ENCODE peak calls at places on chromosome X, in six cellular contexts. One of them, this sample, is unnamed. For H3K4me1, the result is how much of the 10 kb centered on the place peaks cover.

GRCh38 chrX:136525738-136526606 is 6.0 kb upstream of the VGLL1 start:
- DNase-seq in neuronal stem cell: no peak
- DNase-seq in H9: no peak
- DNase-seq in IMR-90: peak
- DNase-seq in mesenchymal stem cell: peak
- DNase-seq in H1: no peak
- DNase-seq in this sample: no peak

GRCh38 chrX:22800360-22800759 is 199.4 kb upstream of the DDX53 start:
- DNase-seq in neuronal stem cell: no peak
- DNase-seq in H9: no peak
- DNase-seq in IMR-90: peak
- DNase-seq in mesenchymal stem cell: peak
- DNase-seq in H1: no peak
- DNase-seq in this sample: peak

GRCh38 chrX:110699109-110699508 is 96.5 kb downstream of the CHRDL1 start:
- DNase-seq in neuronal stem cell: no peak
- DNase-seq in H9: no peak
- DNase-seq in IMR-90: no peak
- DNase-seq in mesenchymal stem cell: peak
- DNase-seq in H1: no peak
- DNase-seq in this sample: no peak

GRCh38 chrX:53266914-53267313 is 14.5 kb downstream of the IQSEC2 start:
- DNase-seq in neuronal stem cell: no peak
- DNase-seq in H9: no peak
- DNase-seq in IMR-90: no peak
- DNase-seq in mesenchymal stem cell: no peak
- DNase-seq in H1: no peak
- DNase-seq in this sample: no peak

GRCh38 chrX:136954930-136955329 is 74.4 kb upstream of the RBMX start:
- DNase-seq in neuronal stem cell: no peak
- DNase-seq in H9: no peak
- DNase-seq in IMR-90: peak
- DNase-seq in mesenchymal stem cell: peak
- DNase-seq in H1: no peak
- DNase-seq in this sample: peak

GRCh38 chrX:54447461-54447860 is 7.3 kb downstream of the TSR2 start:
- DNase-seq in neuronal stem cell: no peak
- DNase-seq in H9: peak
- DNase-seq in IMR-90: no peak
- DNase-seq in mesenchymal stem cell: peak
- DNase-seq in H1: no peak
- DNase-seq in this sample: peak

GRCh38 chrX:51182545-51182944 is 150.1 kb upstream of the NUDT10 start:
- DNase-seq in neuronal stem cell: no peak
- DNase-seq in H9: peak
- DNase-seq in IMR-90: no peak
- DNase-seq in mesenchymal stem cell: no peak
- DNase-seq in H1: no peak
- DNase-seq in this sample: peak

GRCh38 chrX:118974088-118974907 is at the start of gene LONRF3:
- DNase-seq in neuronal stem cell: no peak
- DNase-seq in H9: no peak
- DNase-seq in IMR-90: peak
- DNase-seq in mesenchymal stem cell: peak
- DNase-seq in H1: no peak
- DNase-seq in this sample: no peak

GRCh38 chrX:110417128-110417527 is 58.5 kb downstream of the RTL9 start:
- DNase-seq in neuronal stem cell: no peak
- DNase-seq in H9: no peak
- DNase-seq in IMR-90: no peak
- DNase-seq in mesenchymal stem cell: no peak
- DNase-seq in H1: no peak
- DNase-seq in this sample: no peak

GRCh38 chrX:122625239-122625638 is 558.8 kb upstream of the GRIA3 start:
- DNase-seq in neuronal stem cell: no peak
- DNase-seq in H9: no peak
- DNase-seq in IMR-90: no peak
- DNase-seq in mesenchymal stem cell: no peak
- DNase-seq in H1: no peak
- DNase-seq in this sample: no peak

GRCh38 chrX:7074135-7074907 is 73.2 kb upstream of the STS start:
- DNase-seq in neuronal stem cell: no peak
- DNase-seq in H9: no peak
- DNase-seq in IMR-90: no peak
- DNase-seq in mesenchymal stem cell: peak
- DNase-seq in H1: no peak
- DNase-seq in this sample: no peak

GRCh38 chrX:109384569-109385174 is 97.2 kb downstream of the GUCY2F start:
- DNase-seq in neuronal stem cell: peak
- DNase-seq in H9: no peak
- DNase-seq in IMR-90: peak
- DNase-seq in mesenchymal stem cell: peak
- DNase-seq in H1: no peak
- DNase-seq in this sample: peak

GRCh38 chrX:40471965-40472648 is 108.7 kb upstream of the ATP6AP2 start:
- DNase-seq in neuronal stem cell: no peak
- DNase-seq in H9: peak
- DNase-seq in IMR-90: peak
- DNase-seq in mesenchymal stem cell: peak
- DNase-seq in H1: no peak
- DNase-seq in this sample: peak

GRCh38 chrX:19602866-19603620 is 87.7 kb upstream of the MAP3K15 start:
- DNase-seq in neuronal stem cell: no peak
- DNase-seq in H9: no peak
- DNase-seq in IMR-90: peak
- DNase-seq in mesenchymal stem cell: peak
- DNase-seq in H1: no peak
- DNase-seq in this sample: peak

GRCh38 chrX:38987135-38987780 is 186.0 kb downstream of the MID1IP1 start:
- DNase-seq in neuronal stem cell: no peak
- DNase-seq in H9: no peak
- DNase-seq in IMR-90: peak
- DNase-seq in mesenchymal stem cell: no peak
- DNase-seq in H1: no peak
- DNase-seq in this sample: no peak
- H2BK15ac ChIP-seq in neuronal stem cell: no peak
- H2BK15ac ChIP-seq in H9: no peak
- H2BK15ac ChIP-seq in IMR-90: no peak
- H2BK15ac ChIP-seq in mesenchymal stem cell: no peak
- H2BK15ac ChIP-seq in H1: no peak
- H2BK15ac ChIP-seq in this sample: no peak

DNA sequence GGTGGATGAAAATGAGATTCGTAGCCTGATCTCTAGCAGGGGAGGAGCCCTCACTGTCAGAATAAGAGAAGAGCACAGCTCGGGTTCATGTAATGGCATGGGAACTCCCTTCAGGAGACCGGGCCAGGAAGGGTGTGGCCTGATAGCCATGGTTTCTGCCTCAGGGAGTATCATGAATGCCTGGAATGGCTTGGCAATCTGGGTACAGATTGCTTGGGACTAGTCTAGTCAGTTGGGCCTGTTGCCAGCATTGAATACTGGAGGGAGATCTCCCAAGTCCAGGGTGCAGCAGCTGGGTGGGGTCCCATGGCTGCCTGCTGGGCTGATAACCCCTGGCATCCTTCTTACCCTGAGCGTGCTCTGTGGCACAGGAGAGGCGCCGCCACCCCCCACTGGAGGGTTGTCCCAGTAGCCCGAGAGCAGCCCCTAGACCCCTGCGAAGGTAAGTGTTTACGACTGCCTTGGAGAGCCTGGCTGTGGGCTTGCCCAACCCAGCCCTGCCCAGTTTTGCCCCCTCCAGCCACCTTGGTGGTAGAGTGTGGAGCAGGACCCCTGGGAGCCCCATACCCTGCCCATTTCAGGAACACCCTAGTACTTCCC is 298.8 kb downstream of the TEX13A start:
- DNase-seq in neuronal stem cell: no peak
- DNase-seq in H9: no peak
- DNase-seq in IMR-90: no peak
- DNase-seq in mesenchymal stem cell: no peak
- DNase-seq in H1: no peak
- DNase-seq in this sample: peak
- H3K4me1 ChIP-seq in neuronal stem cell: under half
- H3K4me1 ChIP-seq in H9: under half
- H3K4me1 ChIP-seq in IMR-90: under half
- H3K4me1 ChIP-seq in mesenchymal stem cell: under half
- H3K4me1 ChIP-seq in H1: under half
- H3K4me1 ChIP-seq in this sample: under half

DNA sequence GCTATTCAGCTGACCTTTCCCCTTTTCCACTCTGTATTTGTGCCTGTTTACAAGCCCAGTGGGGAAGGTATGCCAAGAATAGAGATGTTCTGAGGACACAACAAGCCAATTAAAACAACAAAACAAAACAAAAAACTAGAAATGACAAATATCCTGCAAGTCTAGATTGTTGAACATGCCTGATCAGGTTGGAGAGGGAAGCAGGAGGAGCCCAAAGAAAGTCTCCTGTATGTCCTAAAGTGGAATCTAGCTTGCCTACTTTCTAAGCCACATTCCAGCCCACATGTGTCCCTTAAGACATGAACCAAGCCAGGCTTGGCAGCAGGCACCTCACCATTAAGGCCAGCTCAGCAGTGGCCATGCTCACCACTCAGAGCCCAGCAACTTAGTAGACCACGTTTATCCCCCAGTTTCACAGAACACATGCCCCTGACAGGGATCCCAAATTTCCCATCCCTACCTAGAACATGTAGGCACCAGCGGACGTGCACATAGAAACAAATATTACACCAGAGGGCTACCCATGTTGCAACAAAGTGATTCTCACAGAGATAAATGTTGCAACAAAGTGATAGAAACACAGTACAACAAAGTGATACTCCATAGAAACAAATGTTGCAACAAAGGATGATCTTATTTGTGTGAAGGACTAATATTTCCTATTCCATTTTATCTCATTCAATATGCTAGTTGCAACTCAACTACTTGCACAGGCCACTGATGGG is 48.3 kb downstream of the CD99L2 start:
- DNase-seq in neuronal stem cell: no peak
- DNase-seq in H9: no peak
- DNase-seq in IMR-90: no peak
- DNase-seq in mesenchymal stem cell: no peak
- DNase-seq in H1: no peak
- DNase-seq in this sample: no peak
- H2BK15ac ChIP-seq in neuronal stem cell: no peak
- H2BK15ac ChIP-seq in H9: no peak
- H2BK15ac ChIP-seq in IMR-90: no peak
- H2BK15ac ChIP-seq in mesenchymal stem cell: no peak
- H2BK15ac ChIP-seq in H1: no peak
- H2BK15ac ChIP-seq in this sample: no peak

DNA sequence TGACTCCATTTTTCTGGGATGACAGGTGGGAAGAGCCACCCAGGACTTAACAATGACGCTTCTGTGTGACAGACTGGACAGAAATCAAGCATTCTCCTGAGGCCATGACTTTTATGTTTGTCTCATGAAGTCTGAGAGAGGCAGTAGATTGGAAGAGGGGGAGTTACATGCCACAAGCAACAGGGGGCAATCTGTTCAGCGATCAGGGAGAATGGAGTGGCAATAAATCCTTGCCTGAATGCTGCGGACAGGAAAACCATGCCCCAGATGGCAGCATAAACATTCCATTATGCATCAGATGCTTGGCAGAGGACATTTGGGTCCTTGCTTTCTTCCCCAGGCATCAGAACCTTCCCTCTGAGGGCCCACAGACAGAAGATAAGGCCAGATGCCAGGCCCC is 312.4 kb upstream of the DIPK2B start:
- DNase-seq in neuronal stem cell: no peak
- DNase-seq in H9: no peak
- DNase-seq in IMR-90: no peak
- DNase-seq in mesenchymal stem cell: no peak
- DNase-seq in H1: no peak
- DNase-seq in this sample: peak
- H3K4me1 ChIP-seq in neuronal stem cell: under half
- H3K4me1 ChIP-seq in H9: under half
- H3K4me1 ChIP-seq in IMR-90: under half
- H3K4me1 ChIP-seq in mesenchymal stem cell: under half
- H3K4me1 ChIP-seq in H1: under half
- H3K4me1 ChIP-seq in this sample: under half

DNA sequence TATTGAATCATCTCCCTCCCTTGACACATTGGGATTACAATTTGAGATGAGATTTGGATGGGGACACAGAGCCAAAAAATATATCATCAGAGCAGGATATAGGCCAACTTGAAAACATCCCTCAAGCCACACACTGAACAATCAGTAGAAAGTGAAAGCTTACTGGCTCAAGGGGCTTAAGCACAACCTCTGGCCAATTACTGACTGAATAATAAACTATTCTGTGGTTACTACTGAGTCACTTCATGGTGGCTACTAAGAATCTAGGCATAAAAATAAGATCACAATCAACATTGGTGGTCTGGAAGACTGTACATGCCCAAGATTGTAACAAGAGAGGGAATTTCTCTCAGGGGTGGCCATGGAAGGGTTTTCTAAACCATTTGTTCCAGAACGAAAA is 27.4 kb upstream of the GPR174 start:
- DNase-seq in neuronal stem cell: no peak
- DNase-seq in H9: no peak
- DNase-seq in IMR-90: no peak
- DNase-seq in mesenchymal stem cell: no peak
- DNase-seq in H1: no peak
- DNase-seq in this sample: no peak
- H2BK15ac ChIP-seq in neuronal stem cell: no peak
- H2BK15ac ChIP-seq in H9: no peak
- H2BK15ac ChIP-seq in IMR-90: no peak
- H2BK15ac ChIP-seq in mesenchymal stem cell: no peak
- H2BK15ac ChIP-seq in H1: no peak
- H2BK15ac ChIP-seq in this sample: no peak

DNA sequence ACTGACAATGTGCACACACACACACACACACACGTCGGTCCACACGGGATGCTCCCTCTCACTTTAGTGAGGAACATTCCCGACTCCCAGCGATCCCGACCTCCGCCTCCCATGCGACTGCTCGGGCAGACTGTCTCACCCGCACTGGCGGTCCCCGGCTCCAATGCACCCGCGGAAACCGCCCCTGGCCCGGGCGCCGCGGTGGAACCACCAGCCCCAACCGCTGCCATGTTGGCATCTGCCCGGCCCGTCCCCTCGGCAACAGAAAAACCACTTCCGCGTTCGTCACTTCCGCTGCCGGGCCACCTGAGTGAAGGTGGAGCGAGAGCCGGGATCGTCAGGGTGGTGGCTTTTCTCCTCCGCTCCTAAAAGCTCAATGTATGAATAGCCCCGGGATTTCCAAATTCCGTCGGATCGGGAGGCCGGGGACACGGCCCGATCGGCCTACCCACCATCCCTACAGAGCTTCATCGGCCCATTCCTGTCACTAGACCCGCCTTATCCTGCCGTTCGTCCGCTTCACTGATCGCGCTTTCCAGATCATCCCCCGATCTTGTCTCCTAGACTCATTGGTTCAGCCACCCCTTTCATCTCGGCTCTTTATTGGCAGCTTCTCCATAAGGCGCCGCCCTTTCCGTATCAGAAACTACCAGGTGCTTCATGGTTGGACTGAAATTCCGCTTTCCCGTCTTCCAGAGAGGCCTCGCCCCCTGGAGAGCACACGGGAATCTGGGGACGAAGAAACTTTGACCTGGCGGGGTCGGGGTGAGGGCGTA is at the start of gene SLC35A2:
- DNase-seq in neuronal stem cell: peak
- DNase-seq in H9: peak
- DNase-seq in IMR-90: peak
- DNase-seq in mesenchymal stem cell: peak
- DNase-seq in H1: no peak
- DNase-seq in this sample: peak
- H3K4me1 ChIP-seq in neuronal stem cell: under half
- H3K4me1 ChIP-seq in H9: under half
- H3K4me1 ChIP-seq in IMR-90: under half
- H3K4me1 ChIP-seq in mesenchymal stem cell: under half
- H3K4me1 ChIP-seq in H1: under half
- H3K4me1 ChIP-seq in this sample: under half